ENCODE peak calls at places on chromosomes 6 and 20, in five cellular contexts. L, A, X, V and G are unnamed samples.
A peak's percentile ranks its signal among the peaks of the same experiment; 100 is the strongest.

GRCh38 chr6:114816678-114817077 is 473.9 kb upstream of the HS3ST5 start:
- DNase-seq in L (no peak), A (no peak), X (no peak), V (no peak), G (no peak)

GRCh38 chr6:28474441-28475219 is 31.3 kb upstream of the ZSCAN23 start:
- DNase-seq in L (no peak), A (no peak), X (no peak), V (peak; percentile 83), G (no peak)

GRCh38 chr20:37850724-37851123 is 52.2 kb upstream of the VSTM2L start:
- DNase-seq in L (no peak), A (no peak), X (no peak), V (no peak), G (no peak)

GRCh38 chr6:50986319-50986718 is 167.6 kb downstream of the TFAP2B start:
- DNase-seq in L (no peak), A (no peak), X (no peak), V (no peak), G (no peak)

GRCh38 chr20:44073011-44073674 is 113.8 kb downstream of the JPH2 start:
- DNase-seq in L (no peak), A (no peak), X (no peak), V (no peak), G (no peak)

GRCh38 chr6:155638200-155638599 is 182.6 kb upstream of the NOX3 start:
- DNase-seq in L (no peak), A (no peak), X (no peak), V (no peak), G (no peak)

GRCh38 chr20:37504404-37505096 is 16.5 kb upstream of the NNAT start:
- DNase-seq in L (no peak), A (no peak), X (no peak), V (no peak), G (no peak)

GRCh38 chr6:55276745-55277627 is 50.3 kb upstream of the GFRAL start:
- DNase-seq in L (no peak), A (peak; percentile 20), X (no peak), V (peak; percentile 62), G (no peak)

GRCh38 chr20:21509597-21510331 is 4.1 kb downstream of the NKX2-2 start:
- DNase-seq in L (no peak), A (no peak), X (no peak), V (peak; percentile 79), G (no peak)